ENCODE peak calls at places on chromosomes 2 and 18, in eight cellular contexts. T is stimulated activated CD4-positive, alpha-beta T cell treated with anti-CD3 and anti-CD28 coated beads, Interleukin-1b, Interleukin-23, amount 100 ng/mL, for 48 hours; D is right cardiac atrium; W is posterior vena cava; I is nephron progenitor cell; B is fibroblast of gingiva; Z is NCI-H1694; A is foreskin fibroblast. X is an unnamed sample.

GRCh38 chr2:118865106-118865505 is 17.7 kb upstream of the EN1 start:
- DNase-seq in T (no peak), D (no peak), W (peak; percentile 32), I (peak; percentile 56), B (peak; percentile 29), Z (peak; percentile 80), A (peak; percentile 78), X (no peak)

GRCh38 chr2:178761759-178762371 is 45.4 kb downstream of the TTN start:
- DNase-seq in T (peak; percentile 10), D (no peak), W (no peak), I (peak; percentile 37), B (peak; percentile 16), Z (peak; percentile 30), A (peak; percentile 56), X (no peak)

GRCh38 chr2:39525636-39526412 is 88.7 kb upstream of the MAP4K3 start:
- DNase-seq in T (no peak), D (no peak), W (no peak), I (no peak), B (no peak), Z (no peak), A (no peak), X (no peak)

GRCh38 chr2:70937866-70938579 is 2.3 kb downstream of the ATP6V1B1 start:
- DNase-seq in T (no peak), D (no peak), W (peak; percentile 64), I (no peak), B (no peak), Z (no peak), A (no peak), X (peak; percentile 23)

GRCh38 chr2:1750935-1751767 is 6.8 kb upstream of the PXDN start:
- DNase-seq in T (peak; percentile 51), D (peak; percentile 71), W (peak; percentile 87), I (peak; percentile 73), B (peak; percentile 70), Z (peak; percentile 77), A (peak; percentile 93), X (peak; percentile 82)

GRCh38 chr2:207227062-207227748 is 61.5 kb upstream of the KLF7 start:
- DNase-seq in T (no peak), D (peak; percentile 36), W (no peak), I (peak; percentile 74), B (no peak), Z (no peak), A (no peak), X (no peak)

GRCh38 chr18:22551536-22552151 is 133.9 kb upstream of the CTAGE1 start:
- DNase-seq in T (no peak), D (no peak), W (no peak), I (no peak), B (no peak), Z (no peak), A (peak; percentile 64), X (no peak)

GRCh38 chr2:129748653-129749052 is 230.8 kb upstream of the RAB6C start:
- DNase-seq in T (no peak), D (no peak), W (no peak), I (no peak), B (no peak), Z (no peak), A (no peak), X (no peak)

GRCh38 chr2:84865181-84865783 is 15.6 kb downstream of the TRABD2A start:
- DNase-seq in T (no peak), D (no peak), W (no peak), I (no peak), B (peak; percentile 53), Z (peak; percentile 41), A (peak; percentile 53), X (peak; percentile 8)

GRCh38 chr18:8688857-8689256 is 16.5 kb upstream of the MTCL1 start:
- DNase-seq in T (no peak), D (no peak), W (no peak), I (no peak), B (no peak), Z (no peak), A (no peak), X (no peak)

GRCh38 chr2:140502951-140503630 is 1627.7 kb downstream of the LRP1B start:
- DNase-seq in T (no peak), D (no peak), W (no peak), I (no peak), B (peak; percentile 92), Z (no peak), A (peak; percentile 73), X (no peak)

GRCh38 chr2:64753384-64753783 is 99.7 kb upstream of the SERTAD2 start:
- DNase-seq in T (no peak), D (no peak), W (no peak), I (no peak), B (no peak), Z (no peak), A (peak; percentile 6), X (no peak)

GRCh38 chr2:64276417-64277095 is 132.3 kb upstream of the PELI1 start:
- DNase-seq in T (no peak), D (no peak), W (no peak), I (no peak), B (no peak), Z (no peak), A (peak; percentile 26), X (no peak)

GRCh38 chr2:235934059-235934896 is 233.9 kb downstream of the GBX2 start:
- DNase-seq in T (no peak), D (no peak), W (no peak), I (no peak), B (no peak), Z (no peak), A (no peak), X (no peak)

GRCh38 chr2:33496150-33496549 is 19.7 kb downstream of the RASGRP3 start:
- DNase-seq in T (no peak), D (no peak), W (no peak), I (no peak), B (no peak), Z (no peak), A (peak; percentile 78), X (no peak)

GRCh38 chr18:40867452-40867851 is 1087.6 kb upstream of the PIK3C3 start:
- DNase-seq in T (no peak), D (no peak), W (no peak), I (no peak), B (peak; percentile 35), Z (no peak), A (peak; percentile 88), X (no peak)

GRCh38 chr2:126837926-126838717 is 60.6 kb upstream of the TEX51 start:
- DNase-seq in T (no peak), D (no peak), W (no peak), I (no peak), B (no peak), Z (no peak), A (no peak), X (no peak)

GRCh38 chr2:157420771-157421323 is 23.0 kb downstream of the CYTIP start:
- DNase-seq in T (peak; percentile 55), D (no peak), W (no peak), I (no peak), B (peak; percentile 79), Z (no peak), A (no peak), X (no peak)

GRCh38 chr2:157894694-157895450 is 18.7 kb upstream of the ACVR1 start:
- DNase-seq in T (no peak), D (no peak), W (no peak), I (no peak), B (peak; percentile 69), Z (no peak), A (peak; percentile 82), X (no peak)

GRCh38 chr2:118232391-118233255 is 144.4 kb downstream of the INSIG2 start:
- DNase-seq in T (no peak), D (no peak), W (no peak), I (no peak), B (no peak), Z (no peak), A (no peak), X (no peak)

GRCh38 chr18:79507546-79508480 is 112.1 kb downstream of the NFATC1 start:
- DNase-seq in T (peak; percentile 13), D (peak; percentile 87), W (peak; percentile 95), I (peak; percentile 39), B (peak; percentile 54), Z (no peak), A (peak; percentile 66), X (peak; percentile 92)

GRCh38 chr18:58183226-58183625 is 139.2 kb downstream of the NEDD4L start:
- DNase-seq in T (no peak), D (no peak), W (no peak), I (no peak), B (no peak), Z (no peak), A (no peak), X (no peak)

X was measured in sciatic nerve.